ENCODE peak calls at places on chromosomes 4 and X, in five cellular contexts. One of them, this sample, is unnamed.

GRCh38 chr4:6773616-6774540 is 8.6 kb upstream of the KIAA0232 start:
- DNase-seq in H4: no peak
- DNase-seq in IMR-90: no peak
- DNase-seq in stimulated activated CD4-positive, alpha-beta T cell treated with anti-CD3 and anti-CD28 coated beads, Interleukin-2, amount 100 ng/mL, for 24 hours: no peak
- DNase-seq in lung: no peak
- DNase-seq in this sample: no peak

GRCh38 chr4:42396361-42397255 is 680 bp upstream of the SHISA3 start:
- DNase-seq in H4: no peak
- DNase-seq in IMR-90: no peak
- DNase-seq in stimulated activated CD4-positive, alpha-beta T cell treated with anti-CD3 and anti-CD28 coated beads, Interleukin-2, amount 100 ng/mL, for 24 hours: no peak
- DNase-seq in lung: no peak
- DNase-seq in this sample: peak; percentile 41

GRCh38 chr4:118348886-118349285 is 3.9 kb downstream of the PRSS12 start:
- DNase-seq in H4: no peak
- DNase-seq in IMR-90: no peak
- DNase-seq in stimulated activated CD4-positive, alpha-beta T cell treated with anti-CD3 and anti-CD28 coated beads, Interleukin-2, amount 100 ng/mL, for 24 hours: no peak
- DNase-seq in lung: peak; percentile 50
- DNase-seq in this sample: no peak

GRCh38 chr4:56078866-56079265 is 130.1 kb downstream of the CEP135 start:
- DNase-seq in H4: no peak
- DNase-seq in IMR-90: no peak
- DNase-seq in stimulated activated CD4-positive, alpha-beta T cell treated with anti-CD3 and anti-CD28 coated beads, Interleukin-2, amount 100 ng/mL, for 24 hours: no peak
- DNase-seq in lung: no peak
- DNase-seq in this sample: peak; percentile 2

GRCh38 chr4:101332424-101332823 is 14.9 kb downstream of the PPP3CA start:
- DNase-seq in H4: no peak
- DNase-seq in IMR-90: peak; percentile 18
- DNase-seq in stimulated activated CD4-positive, alpha-beta T cell treated with anti-CD3 and anti-CD28 coated beads, Interleukin-2, amount 100 ng/mL, for 24 hours: no peak
- DNase-seq in lung: no peak
- DNase-seq in this sample: no peak

GRCh38 chr4:680091-680490 is 5.7 kb downstream of the MYL5 start:
- DNase-seq in H4: no peak
- DNase-seq in IMR-90: no peak
- DNase-seq in stimulated activated CD4-positive, alpha-beta T cell treated with anti-CD3 and anti-CD28 coated beads, Interleukin-2, amount 100 ng/mL, for 24 hours: no peak
- DNase-seq in lung: no peak
- DNase-seq in this sample: peak; percentile 8

GRCh38 chr4:113232194-113232593 is 182.7 kb downstream of the ANK2 start:
- DNase-seq in H4: no peak
- DNase-seq in IMR-90: peak; percentile 6
- DNase-seq in stimulated activated CD4-positive, alpha-beta T cell treated with anti-CD3 and anti-CD28 coated beads, Interleukin-2, amount 100 ng/mL, for 24 hours: no peak
- DNase-seq in lung: no peak
- DNase-seq in this sample: no peak

GRCh38 chr4:113397114-113397701 is 347.8 kb downstream of the ANK2 start:
- DNase-seq in H4: no peak
- DNase-seq in IMR-90: peak; percentile 82
- DNase-seq in stimulated activated CD4-positive, alpha-beta T cell treated with anti-CD3 and anti-CD28 coated beads, Interleukin-2, amount 100 ng/mL, for 24 hours: no peak
- DNase-seq in lung: no peak
- DNase-seq in this sample: no peak

GRCh38 chrX:112874140-112874539 is 33.5 kb upstream of the AMOT start:
- DNase-seq in H4: peak; percentile 16
- DNase-seq in IMR-90: peak; percentile 3
- DNase-seq in stimulated activated CD4-positive, alpha-beta T cell treated with anti-CD3 and anti-CD28 coated beads, Interleukin-2, amount 100 ng/mL, for 24 hours: no peak
- DNase-seq in lung: no peak
- DNase-seq in this sample: no peak

GRCh38 chr4:76745264-76745663 is 152.7 kb downstream of the SOWAHB start:
- DNase-seq in H4: no peak
- DNase-seq in IMR-90: peak; percentile 75
- DNase-seq in stimulated activated CD4-positive, alpha-beta T cell treated with anti-CD3 and anti-CD28 coated beads, Interleukin-2, amount 100 ng/mL, for 24 hours: no peak
- DNase-seq in lung: no peak
- DNase-seq in this sample: no peak

GRCh38 chr4:88008133-88008621 is 742 bp downstream of the PKD2 start:
- DNase-seq in H4: peak; percentile 24
- DNase-seq in IMR-90: peak; percentile 48
- DNase-seq in stimulated activated CD4-positive, alpha-beta T cell treated with anti-CD3 and anti-CD28 coated beads, Interleukin-2, amount 100 ng/mL, for 24 hours: peak; percentile 24
- DNase-seq in lung: no peak
- DNase-seq in this sample: peak; percentile 43

GRCh38 chr4:140937866-140938265 is 181.7 kb upstream of the TBC1D9 start:
- DNase-seq in H4: peak; percentile 51
- DNase-seq in IMR-90: peak; percentile 80
- DNase-seq in stimulated activated CD4-positive, alpha-beta T cell treated with anti-CD3 and anti-CD28 coated beads, Interleukin-2, amount 100 ng/mL, for 24 hours: no peak
- DNase-seq in lung: no peak
- DNase-seq in this sample: peak; percentile 14

GRCh38 chr4:110106946-110107325 is 91.5 kb downstream of the ELOVL6 start:
- DNase-seq in H4: peak; percentile 85
- DNase-seq in IMR-90: peak; percentile 85
- DNase-seq in stimulated activated CD4-positive, alpha-beta T cell treated with anti-CD3 and anti-CD28 coated beads, Interleukin-2, amount 100 ng/mL, for 24 hours: no peak
- DNase-seq in lung: no peak
- DNase-seq in this sample: peak; percentile 12

GRCh38 chr4:109414938-109415337 is 18.7 kb upstream of the SEC24B start:
- DNase-seq in H4: no peak
- DNase-seq in IMR-90: peak; percentile 54
- DNase-seq in stimulated activated CD4-positive, alpha-beta T cell treated with anti-CD3 and anti-CD28 coated beads, Interleukin-2, amount 100 ng/mL, for 24 hours: no peak
- DNase-seq in lung: no peak
- DNase-seq in this sample: no peak

GRCh38 chr4:8769645-8770517 is 101.8 kb downstream of the HMX1 start:
- DNase-seq in H4: no peak
- DNase-seq in IMR-90: no peak
- DNase-seq in stimulated activated CD4-positive, alpha-beta T cell treated with anti-CD3 and anti-CD28 coated beads, Interleukin-2, amount 100 ng/mL, for 24 hours: no peak
- DNase-seq in lung: no peak
- DNase-seq in this sample: no peak

GRCh38 chr4:73019462-73020047 is 50.0 kb downstream of the COX18 start:
- DNase-seq in H4: peak; percentile 27
- DNase-seq in IMR-90: peak; percentile 47
- DNase-seq in stimulated activated CD4-positive, alpha-beta T cell treated with anti-CD3 and anti-CD28 coated beads, Interleukin-2, amount 100 ng/mL, for 24 hours: no peak
- DNase-seq in lung: no peak
- DNase-seq in this sample: peak; percentile 4

GRCh38 chr4:51885371-51885770 is 42.4 kb downstream of the DCUN1D4 start:
- DNase-seq in H4: peak; percentile 21
- DNase-seq in IMR-90: peak; percentile 28
- DNase-seq in stimulated activated CD4-positive, alpha-beta T cell treated with anti-CD3 and anti-CD28 coated beads, Interleukin-2, amount 100 ng/mL, for 24 hours: no peak
- DNase-seq in lung: no peak
- DNase-seq in this sample: no peak

GRCh38 chr4:100257567-100257966 is 67.3 kb upstream of the DDIT4L start:
- DNase-seq in H4: peak; percentile 9
- DNase-seq in IMR-90: peak; percentile 3
- DNase-seq in stimulated activated CD4-positive, alpha-beta T cell treated with anti-CD3 and anti-CD28 coated beads, Interleukin-2, amount 100 ng/mL, for 24 hours: no peak
- DNase-seq in lung: no peak
- DNase-seq in this sample: no peak

GRCh38 chrX:48474127-48474526 is 1.9 kb upstream of the FTSJ1 start:
- DNase-seq in H4: no peak
- DNase-seq in IMR-90: no peak
- DNase-seq in stimulated activated CD4-positive, alpha-beta T cell treated with anti-CD3 and anti-CD28 coated beads, Interleukin-2, amount 100 ng/mL, for 24 hours: no peak
- DNase-seq in lung: no peak
- DNase-seq in this sample: peak; percentile 15

GRCh38 chrX:118520206-118520857 is 24.7 kb downstream of the DOCK11 start:
- DNase-seq in H4: no peak
- DNase-seq in IMR-90: peak; percentile 80
- DNase-seq in stimulated activated CD4-positive, alpha-beta T cell treated with anti-CD3 and anti-CD28 coated beads, Interleukin-2, amount 100 ng/mL, for 24 hours: no peak
- DNase-seq in lung: no peak
- DNase-seq in this sample: peak; percentile 32

This sample was measured in Daoy.